ENCODE peak calls at places on chromosomes 12 and 14, in five cellular contexts. H, X, Z, N and V are unnamed samples.

GRCh38 chr14:81363746-81364400 is 36.3 kb downstream of the STON2 start:
- DNase-seq in H (no peak), X (no peak), Z (no peak), N (no peak), V (no peak)

GRCh38 chr14:74616996-74617700 is 5.1 kb upstream of the LTBP2 start:
- DNase-seq in H (no peak), X (no peak), Z (no peak), N (no peak), V (no peak)

GRCh38 chr12:22321620-22322019 is 12.9 kb downstream of the ST8SIA1 start:
- DNase-seq in H (no peak), X (no peak), Z (peak; percentile 12), N (no peak), V (no peak)

GRCh38 chr12:71958056-71958455 is 19.4 kb downstream of the TPH2 start:
- DNase-seq in H (no peak), X (no peak), Z (no peak), N (no peak), V (no peak)

GRCh38 chr14:51969852-51970251 is 19.5 kb upstream of the RTRAF start:
- DNase-seq in H (no peak), X (no peak), Z (no peak), N (no peak), V (no peak)

GRCh38 chr12:63420206-63420644 is 248.1 kb downstream of the DPY19L2 start:
- DNase-seq in H (peak; percentile 47), X (no peak), Z (peak; percentile 67), N (no peak), V (no peak)

GRCh38 chr14:90518075-90518940 is 121.5 kb downstream of the CALM1 start:
- DNase-seq in H (no peak), X (no peak), Z (no peak), N (no peak), V (no peak)

GRCh38 chr14:61927015-61927414 is 164.8 kb downstream of the SNAPC1 start:
- DNase-seq in H (no peak), X (no peak), Z (no peak), N (no peak), V (no peak)

GRCh38 chr12:86513206-86513605 is 257.0 kb upstream of the MGAT4C start:
- DNase-seq in H (no peak), X (no peak), Z (no peak), N (no peak), V (no peak)

GRCh38 chr12:47296828-47297227 is 217.1 kb upstream of the AMIGO2 start:
- DNase-seq in H (peak; percentile 96), X (no peak), Z (no peak), N (no peak), V (no peak)

GRCh38 chr12:64036414-64036813 is 185.7 kb downstream of the KICS2 start:
- DNase-seq in H (no peak), X (no peak), Z (no peak), N (no peak), V (no peak)